ENCODE peak calls at places on chromosomes 16 and 17, in nine cellular contexts. T is WERI-Rb-1; E is NCI-H1105 treated with DMSO at 0.1 percent for 48 hours; I is right lobe of liver; U is stimulated activated CD8-positive, alpha-beta memory T cell treated with anti-CD3 and anti-CD28 coated beads, Interleukin-15, amount 100 ng/mL, for 24 hours; H is mucosa of gallbladder; P is GM10248; Q is neural crest cell; M is fibroblast of mammary gland. W is an unnamed sample.

GRCh38 chr17:41651625-41652460 is 27.5 kb upstream of the KRT17 start:
- DNase-seq in T (no peak), E (no peak), I (no peak), U (no peak), H (peak; percentile 90), P (no peak), Q (no peak), M (no peak), W (peak; percentile 93)

GRCh38 chr17:45915263-45915662 is 20.9 kb downstream of the MAPT start:
- DNase-seq in T (no peak), E (no peak), I (no peak), U (no peak), H (no peak), P (no peak), Q (no peak), M (no peak), W (no peak)

GRCh38 chr16:56408379-56409098 is 16.8 kb downstream of the AMFR start:
- DNase-seq in T (no peak), E (no peak), I (peak; percentile 56), U (no peak), H (peak; percentile 16), P (no peak), Q (no peak), M (no peak), W (peak; percentile 36)

GRCh38 chr17:4998027-4998665 is 396 bp downstream of the KIF1C start:
- DNase-seq in T (peak; percentile 47), E (no peak), I (peak; percentile 67), U (no peak), H (peak; percentile 33), P (peak; percentile 35), Q (peak; percentile 47), M (no peak), W (peak; percentile 53)

GRCh38 chr17:43454888-43455287 is 28.9 kb upstream of the DHX8 start:
- DNase-seq in T (no peak), E (no peak), I (no peak), U (no peak), H (no peak), P (no peak), Q (no peak), M (no peak), W (no peak)

GRCh38 chr17:82603981-82604448 is 44.2 kb downstream of the WDR45B start:
- DNase-seq in T (no peak), E (no peak), I (no peak), U (no peak), H (peak; percentile 80), P (no peak), Q (no peak), M (peak; percentile 46), W (peak; percentile 79)

GRCh38 chr16:27248036-27248435 is 20.5 kb downstream of the NSMCE1 start:
- DNase-seq in T (no peak), E (no peak), I (no peak), U (no peak), H (no peak), P (no peak), Q (no peak), M (no peak), W (no peak)

GRCh38 chr16:84806890-84807258 is 12.9 kb upstream of the CRISPLD2 start:
- DNase-seq in T (no peak), E (no peak), I (no peak), U (no peak), H (no peak), P (no peak), Q (no peak), M (no peak), W (no peak)

GRCh38 chr17:65228287-65228686 is 91.1 kb downstream of the RGS9 start:
- DNase-seq in T (no peak), E (no peak), I (no peak), U (no peak), H (no peak), P (no peak), Q (no peak), M (no peak), W (no peak)

GRCh38 chr17:47120521-47121095 is 68.5 kb downstream of the CDC27 start:
- DNase-seq in T (no peak), E (no peak), I (no peak), U (no peak), H (no peak), P (no peak), Q (no peak), M (peak; percentile 75), W (no peak)

GRCh38 chr17:59479141-59479540 is 86.3 kb upstream of the DHX40 start:
- DNase-seq in T (no peak), E (no peak), I (no peak), U (no peak), H (no peak), P (no peak), Q (no peak), M (no peak), W (no peak)

GRCh38 chr16:3157229-3158013 is 22.6 kb downstream of the ZNF213 start:
- DNase-seq in T (peak; percentile 75), E (peak; percentile 42), I (no peak), U (no peak), H (peak; percentile 72), P (no peak), Q (peak; percentile 74), M (peak; percentile 97), W (peak; percentile 84)

GRCh38 chr17:17921192-17922082 is 50.8 kb downstream of the TOM1L2 start:
- DNase-seq in T (peak; percentile 67), E (no peak), I (no peak), U (no peak), H (no peak), P (no peak), Q (peak; percentile 33), M (peak; percentile 93), W (no peak)

GRCh38 chr17:81285179-81285878 is 9.8 kb downstream of the SLC38A10 start:
- DNase-seq in T (no peak), E (no peak), I (peak; percentile 76), U (peak; percentile 38), H (peak; percentile 73), P (peak; percentile 77), Q (no peak), M (peak; percentile 64), W (peak; percentile 50)

GRCh38 chr17:57629470-57629869 is 115.6 kb downstream of the CCDC182 start:
- DNase-seq in T (no peak), E (no peak), I (no peak), U (no peak), H (no peak), P (peak; percentile 74), Q (no peak), M (no peak), W (no peak)

GRCh38 chr17:3529817-3530741 is 27.5 kb downstream of the TRPV3 start:
- DNase-seq in T (no peak), E (no peak), I (no peak), U (no peak), H (peak; percentile 80), P (no peak), Q (no peak), M (no peak), W (peak; percentile 39)

GRCh38 chr17:12242390-12242954 is 221.8 kb downstream of the MAP2K4 start:
- DNase-seq in T (no peak), E (no peak), I (no peak), U (no peak), H (peak; percentile 12), P (no peak), Q (no peak), M (no peak), W (no peak)

GRCh38 chr17:77959926-77960521 is 1.5 kb downstream of the TNRC6C start:
- DNase-seq in T (no peak), E (peak; percentile 60), I (peak; percentile 39), U (no peak), H (no peak), P (no peak), Q (no peak), M (peak; percentile 32), W (no peak)

GRCh38 chr16:89983550-89983949 is 35.0 kb downstream of the DEF8 start:
- DNase-seq in T (no peak), E (no peak), I (no peak), U (no peak), H (no peak), P (no peak), Q (no peak), M (no peak), W (no peak)

GRCh38 chr17:37488607-37489196 is 989 bp upstream of the DUSP14 start:
- DNase-seq in T (peak; percentile 48), E (peak; percentile 52), I (peak; percentile 59), U (peak; percentile 14), H (peak; percentile 79), P (peak; percentile 56), Q (peak; percentile 6), M (peak; percentile 98), W (peak; percentile 84)

GRCh38 chr17:45668316-45668715 is 115.8 kb upstream of the CRHR1 start:
- DNase-seq in T (no peak), E (no peak), I (no peak), U (no peak), H (no peak), P (no peak), Q (no peak), M (no peak), W (no peak)

GRCh38 chr17:53749178-53749577 is 73.5 kb upstream of the KIF2B start:
- DNase-seq in T (no peak), E (no peak), I (no peak), U (no peak), H (peak; percentile 61), P (no peak), Q (no peak), M (peak; percentile 47), W (no peak)

GRCh38 chr17:40480501-40481003 is 20.9 kb downstream of the TNS4 start:
- DNase-seq in T (no peak), E (no peak), I (no peak), U (peak; percentile 52), H (no peak), P (peak; percentile 69), Q (no peak), M (no peak), W (peak; percentile 63)

W was measured in colonic mucosa.